ENCODE peak calls at places on chromosomes 2 and 18, in six cellular contexts. H, X, Y, R, N and D are unnamed samples.

GRCh38 chr18:68837665-68838390 is 39.9 kb downstream of the CCDC102B start:
- DNase-seq in X (no peak), R (no peak), Y (peak; percentile 84), N (peak; percentile 67), H (no peak), D (peak; percentile 21)

GRCh38 chr18:48152549-48152948 is 222.1 kb upstream of the SMAD2 start:
- DNase-seq in N (peak; percentile 46), X (no peak), R (peak; percentile 2), Y (peak; percentile 23), H (no peak), D (no peak)

GRCh38 chr2:42135381-42136312 is 33.5 kb upstream of the EML4 start:
- DNase-seq in H (no peak), N (no peak), Y (no peak), X (no peak), R (no peak), D (no peak)

GRCh38 chr2:27209621-27210401 is 2.0 kb upstream of the ATRAID start:
- DNase-seq in H (no peak), N (no peak), X (peak; percentile 27), Y (no peak), R (no peak), D (no peak)

GRCh38 chr2:20273045-20273444 is 48.1 kb upstream of the SDC1 start:
- DNase-seq in X (no peak), H (no peak), R (no peak), Y (peak; percentile 23), N (no peak), D (no peak)

GRCh38 chr2:142596334-142597088 is 281.0 kb upstream of the KYNU start:
- DNase-seq in X (no peak), N (peak; percentile 72), Y (no peak), H (no peak), R (no peak), D (no peak)

GRCh38 chr2:95268208-95269035 is 5.8 kb upstream of the PROM2 start:
- DNase-seq in Y (no peak), H (no peak), N (no peak), X (no peak), R (peak; percentile 19), D (no peak)

GRCh38 chr2:63737085-63737701 is 104.5 kb upstream of the UGP2 start:
- DNase-seq in Y (no peak), R (no peak), X (no peak), H (no peak), N (no peak), D (no peak)

GRCh38 chr18:77766421-77766820 is 516.8 kb downstream of the GALR1 start:
- DNase-seq in N (no peak), R (no peak), H (no peak), Y (no peak), X (no peak), D (no peak)

GRCh38 chr2:189657867-189658266 is 3.4 kb upstream of the ASNSD1 start:
- DNase-seq in H (no peak), R (no peak), X (no peak), Y (peak; percentile 50), N (no peak), D (no peak)

GRCh38 chr18:26863122-26863879 is 2.2 kb downstream of the AQP4 start:
- DNase-seq in Y (no peak), X (no peak), R (peak; percentile 74), H (peak; percentile 51), N (no peak), D (peak; percentile 6)

GRCh38 chr18:7417742-7418141 is 149.4 kb upstream of the PTPRM start:
- DNase-seq in R (no peak), Y (peak; percentile 24), N (peak; percentile 86), X (no peak), H (no peak), D (no peak)

GRCh38 chr2:233266481-233266880 is 15.0 kb downstream of the ATG16L1 start:
- DNase-seq in Y (no peak), H (no peak), R (no peak), X (no peak), N (no peak), D (no peak)

GRCh38 chr2:79887747-79888374 is 375.0 kb downstream of the CTNNA2 start:
- DNase-seq in R (no peak), X (peak; percentile 61), H (no peak), N (peak; percentile 57), Y (peak; percentile 59), D (peak; percentile 45)

GRCh38 chr2:178194600-178195389 is 483 bp downstream of the OSBPL6 start:
- DNase-seq in N (peak; percentile 74), Y (peak; percentile 60), H (peak; percentile 51), R (peak; percentile 65), X (no peak), D (peak; percentile 71)

GRCh38 chr2:221715783-221716386 is 143.8 kb upstream of the EPHA4 start:
- DNase-seq in H (no peak), X (no peak), R (no peak), N (no peak), Y (no peak), D (no peak)

GRCh38 chr2:97985998-97986397 is 9.8 kb downstream of the TMEM131 start:
- DNase-seq in Y (no peak), R (no peak), N (no peak), X (no peak), H (no peak), D (no peak)